ENCODE peak calls at places on chromosomes 2 and 18, in five cellular contexts. A is H9, W is mesenchymal stem cell, K is neuronal stem cell, Z is H1. J is an unnamed sample.

GRCh38 chr2:54609647-54610046 is 113.8 kb upstream of the EML6 start:
- DNase-seq in K (no peak), A (no peak), Z (no peak), W (no peak), J (no peak)

GRCh38 chr18:51655327-51655698 is 457.8 kb upstream of the MEX3C start:
- DNase-seq in K (no peak), A (no peak), W (no peak), Z (no peak), J (no peak)

GRCh38 chr2:228352048-228352447 is 170.6 kb upstream of the SPHKAP start:
- DNase-seq in A (no peak), W (no peak), K (no peak), Z (no peak), J (no peak)

GRCh38 chr18:13294309-13294708 is 75.7 kb downstream of the LDLRAD4 start:
- DNase-seq in W (no peak), K (no peak), Z (no peak), A (no peak), J (no peak)

GRCh38 chr18:79379931-79380815 is 15.6 kb upstream of the NFATC1 start:
- DNase-seq in K (no peak), A (no peak), Z (no peak), W (no peak), J (no peak)

GRCh38 chr2:96099861-96100798 is 16.2 kb downstream of the ADRA2B start:
- DNase-seq in K (no peak), W (no peak), A (peak; percentile 31), Z (no peak), J (no peak)

GRCh38 chr2:31896293-31896692 is 114.5 kb downstream of the MEMO1 start:
- DNase-seq in Z (no peak), A (no peak), W (no peak), K (no peak), J (no peak)

GRCh38 chr18:50560681-50561629 is 1.1 kb downstream of the MAPK4 start:
- DNase-seq in W (no peak), A (peak; percentile 46), K (peak; percentile 12), Z (no peak), J (peak; percentile 23)

GRCh38 chr18:32346667-32347066 is 124.0 kb downstream of the GAREM1 start:
- DNase-seq in A (no peak), Z (no peak), K (peak; percentile 26), W (peak; percentile 50), J (no peak)

GRCh38 chr2:80169811-80170594 is 134.5 kb downstream of the LRRTM1 start:
- DNase-seq in W (no peak), Z (no peak), A (no peak), K (no peak), J (no peak)

GRCh38 chr18:54740146-54740844 is 88.0 kb upstream of the RAB27B start:
- DNase-seq in K (no peak), Z (no peak), A (no peak), W (peak; percentile 83), J (peak; percentile 48)

GRCh38 chr2:235061656-235062055 is 109.8 kb downstream of the SH3BP4 start:
- DNase-seq in A (no peak), W (no peak), K (no peak), Z (no peak), J (no peak)

GRCh38 chr18:35457140-35457704 is 40.5 kb downstream of the INO80C start:
- DNase-seq in Z (no peak), W (no peak), A (no peak), K (no peak), J (peak; percentile 70)

GRCh38 chr2:41853427-41854191 is 194.2 kb upstream of the PKDCC start:
- DNase-seq in Z (peak; percentile 21), A (peak; percentile 54), W (peak; percentile 69), K (peak; percentile 78), J (peak; percentile 57)

GRCh38 chr18:306608-307255 is 38.9 kb upstream of the THOC1 start:
- DNase-seq in Z (no peak), K (no peak), W (no peak), A (no peak), J (peak; percentile 60)

GRCh38 chr2:36812196-36812595 is 115.7 kb downstream of the VIT start:
- DNase-seq in K (no peak), Z (peak; percentile 9), W (no peak), A (peak; percentile 82), J (peak; percentile 8)

GRCh38 chr18:63741769-63742168 is 33.4 kb upstream of the SERPINB7 start:
- DNase-seq in A (no peak), Z (no peak), K (no peak), W (peak; percentile 12), J (peak; percentile 57)

GRCh38 chr2:113769555-113769954 is 13.1 kb upstream of the SLC35F5 start:
- DNase-seq in A (no peak), K (no peak), W (no peak), Z (no peak), J (no peak)

GRCh38 chr2:228180126-228181097 is 1.1 kb downstream of the SPHKAP start:
- DNase-seq in Z (no peak), W (no peak), A (peak; percentile 71), K (peak; percentile 11), J (no peak)

GRCh38 chr2:151238527-151239487 is 22.9 kb downstream of the RBM43 start:
- DNase-seq in K (peak; percentile 59), Z (no peak), W (peak; percentile 85), A (peak; percentile 49), J (peak; percentile 65)

GRCh38 chr2:1413156-1413690 is at the start of gene TPO:
- DNase-seq in Z (no peak), W (no peak), A (no peak), K (no peak), J (no peak)

GRCh38 chr2:60365556-60365955 is 187.9 kb downstream of the BCL11A start:
- DNase-seq in K (no peak), W (no peak), A (peak; percentile 6), Z (no peak), J (peak; percentile 38)

GRCh38 chr2:30664761-30665358 is 142.4 kb downstream of the CAPN13 start:
- DNase-seq in A (peak; percentile 15), Z (no peak), W (peak; percentile 93), K (no peak), J (peak; percentile 95)
- H2BK12ac ChIP-seq in A (no peak overlapping the region), Z (no peak overlapping the region), W (peak overlapping the region; percentile 75), K (no peak overlapping the region), J (peak overlapping the region; percentile 34)

GRCh38 chr2:226902041-226902972 is 66.5 kb downstream of the RHBDD1 start:
- DNase-seq in W (no peak), A (no peak), K (no peak), Z (no peak), J (no peak)
- H2BK12ac ChIP-seq in W (peak overlapping the region; percentile 29), A (no peak overlapping the region), K (no peak overlapping the region), Z (no peak overlapping the region), J (no peak overlapping the region)

DNA sequence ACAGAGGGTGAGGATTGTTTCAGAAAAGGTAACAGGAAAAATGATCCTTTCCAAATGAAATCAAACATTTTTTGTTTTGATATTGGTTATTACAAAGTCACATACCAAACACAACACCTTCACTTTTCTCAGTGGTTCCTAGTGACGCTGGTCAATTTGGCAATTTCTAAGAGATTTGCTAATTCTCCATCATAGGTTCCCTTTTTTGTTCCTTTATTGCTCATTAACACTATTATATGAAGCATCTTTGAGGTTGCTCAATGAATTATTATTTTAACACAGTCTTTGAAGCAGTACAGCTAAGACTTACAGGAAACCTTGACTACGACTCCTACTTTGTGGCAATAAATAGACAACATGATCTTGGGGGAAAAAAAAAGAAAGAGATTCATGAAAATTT is 152.3 kb upstream of the VRK2 start:
- DNase-seq in W (no peak), Z (no peak), A (no peak), K (no peak), J (no peak)
- H2BK12ac ChIP-seq in W (no peak overlapping the region), Z (no peak overlapping the region), A (no peak overlapping the region), K (no peak overlapping the region), J (no peak overlapping the region)

GRCh38 chr2:239399404-239399999 is 1.3 kb downstream of the HDAC4 start:
- DNase-seq in A (peak; percentile 24), Z (no peak), W (peak; percentile 59), K (no peak), J (no peak)

GRCh38 chr2:239400000-239400831 is 604 bp downstream of the HDAC4 start:
- DNase-seq in Z (no peak), W (peak; percentile 56), K (no peak), A (peak; percentile 23), J (no peak)

GRCh38 chr2:239402666-239403065 is 1.8 kb upstream of the HDAC4 start:
- DNase-seq in K (no peak), A (no peak), W (no peak), Z (no peak), J (no peak)

GRCh38 chr2:239401450-239402227 is 819 bp upstream of the HDAC4 start:
- DNase-seq in W (peak; percentile 95), Z (peak; percentile 77), K (peak; percentile 96), A (peak; percentile 93), J (peak; percentile 98)

GRCh38 chr2:239400907-239401449 is at the start of gene HDAC4:
- DNase-seq in K (peak; percentile 99), Z (peak; percentile 96), A (peak; percentile 99), W (peak; percentile 99), J (peak; percentile 100)
- H2BK12ac ChIP-seq in K (peak within 1 kb of the TSS; percentile 90), Z (peak within 1 kb of the TSS; percentile 87), A (no peak within 1 kb of the TSS), W (peak within 1 kb of the TSS; percentile 81), J (no peak within 1 kb of the TSS)

GRCh38 chr2:109528811-109529501 is 84.8 kb downstream of the SEPTIN10 start:
- DNase-seq in Z (no peak), K (no peak), A (peak; percentile 17), W (no peak), J (peak; percentile 93)
- H2BK12ac ChIP-seq in Z (no peak overlapping the region), K (no peak overlapping the region), A (no peak overlapping the region), W (no peak overlapping the region), J (no peak overlapping the region)

DNA sequence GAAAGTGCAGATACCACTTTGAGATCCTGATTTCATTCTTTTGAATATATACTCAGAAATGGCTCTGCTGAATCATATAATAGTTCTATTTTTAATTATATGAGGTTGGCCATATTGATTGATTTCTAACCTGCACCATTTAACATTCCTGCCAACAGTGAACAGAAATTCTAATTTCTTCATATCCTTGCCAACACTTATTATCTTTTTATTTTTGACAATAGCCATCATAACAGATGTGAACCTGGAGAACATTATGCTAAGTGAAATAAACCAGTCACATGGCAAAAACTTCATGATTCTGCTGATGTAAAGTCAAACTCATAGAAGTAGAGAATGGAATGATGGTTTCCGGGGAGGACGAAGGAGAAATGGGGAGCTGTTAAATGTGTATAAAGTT is 344.5 kb upstream of the CYRIA start:
- DNase-seq in W (no peak), K (no peak), A (no peak), Z (no peak), J (no peak)
- H2BK12ac ChIP-seq in W (no peak overlapping the region), K (no peak overlapping the region), A (no peak overlapping the region), Z (no peak overlapping the region), J (no peak overlapping the region)

GRCh38 chr2:25799301-25799700 is 79.0 kb downstream of the ASXL2 start:
- DNase-seq in A (no peak), K (no peak), Z (no peak), W (no peak), J (no peak)
- H2BK12ac ChIP-seq in A (no peak overlapping the region), K (no peak overlapping the region), Z (no peak overlapping the region), W (no peak overlapping the region), J (no peak overlapping the region)